ENCODE peak calls at places on chromosomes 4 and X, in six cellular contexts. G is left ventricle myocardium inferior, X is cardiac muscle cell, L is tibial artery, D is lower lobe of right lung, Y is breast epithelium. O is an unnamed sample. For H3K27me3, the result is how much of the 10 kb centered on the place peaks cover.

GRCh38 chr4:118888666-118889312 is at the start of gene SYNPO2:
- DNase-seq in G (peak), X (peak), L (peak), D (peak), Y (peak), O (peak)

GRCh38 chrX:30893206-30893605 is 4.2 kb upstream of the TAB3 start:
- DNase-seq in G (no peak), X (no peak), L (no peak), D (no peak), Y (peak), O (no peak)

GRCh38 chrX:37315511-37316248 is 33.5 kb upstream of the PRRG1 start:
- DNase-seq in G (no peak), X (no peak), L (no peak), D (no peak), Y (no peak), O (no peak)

GRCh38 chrX:145654486-145654885 is 163.1 kb upstream of the SLITRK2 start:
- DNase-seq in G (no peak), X (no peak), L (no peak), D (no peak), Y (no peak), O (no peak)

GRCh38 chrX:106740193-106740780 is 13.8 kb downstream of the RNF128 start:
- DNase-seq in G (no peak), X (no peak), L (no peak), D (no peak), Y (no peak), O (no peak)

GRCh38 chr4:186758929-186759682 is 35.5 kb upstream of the FAT1 start:
- DNase-seq in G (no peak), X (no peak), L (no peak), D (no peak), Y (no peak), O (no peak)

GRCh38 chr4:39446842-39447573 is 11.7 kb downstream of the RPL9 start:
- DNase-seq in G (peak), X (peak), L (peak), D (peak), Y (peak), O (no peak)

GRCh38 chr4:145829629-145830395 is 108.8 kb downstream of the ZNF827 start:
- DNase-seq in G (no peak), X (no peak), L (no peak), D (no peak), Y (no peak), O (no peak)

GRCh38 chrX:151722241-151722846 is 6.5 kb downstream of the FATE1 start:
- DNase-seq in G (peak), X (peak), L (peak), D (no peak), Y (no peak), O (no peak)

GRCh38 chrX:138006176-138006575 is 440.2 kb downstream of the ZIC3 start:
- DNase-seq in G (no peak), X (no peak), L (no peak), D (no peak), Y (no peak), O (no peak)

GRCh38 chr4:55012363-55013255 is 112.8 kb downstream of the KDR start:
- DNase-seq in G (no peak), X (no peak), L (no peak), D (no peak), Y (no peak), O (no peak)

GRCh38 chr4:151921371-151921770 is 160.6 kb upstream of the GATB start:
- DNase-seq in G (no peak), X (no peak), L (no peak), D (no peak), Y (no peak), O (no peak)

GRCh38 chr4:8303485-8304281 is 34.1 kb downstream of the HTRA3 start:
- DNase-seq in G (peak), X (no peak), L (peak), D (no peak), Y (no peak), O (peak)

GRCh38 chr4:175419120-175419774 is 392.8 kb downstream of the GPM6A start:
- DNase-seq in G (no peak), X (no peak), L (no peak), D (no peak), Y (no peak), O (peak)

GRCh38 chrX:124796989-124797388 is 450.6 kb downstream of the SH2D1A start:
- DNase-seq in G (no peak), X (no peak), L (no peak), D (no peak), Y (no peak), O (no peak)

GRCh38 chr4:8089862-8090261 is 68.8 kb downstream of the ABLIM2 start:
- DNase-seq in G (no peak), X (no peak), L (no peak), D (no peak), Y (no peak), O (no peak)

GRCh38 chrX:101803451-101803850 is 128.4 kb downstream of the ZMAT1 start:
- DNase-seq in G (no peak), X (no peak), L (no peak), D (no peak), Y (no peak), O (no peak)

GRCh38 chrX:68365356-68365755 is 67.9 kb downstream of the OPHN1 start:
- DNase-seq in G (no peak), X (no peak), L (no peak), D (no peak), Y (no peak), O (no peak)

GRCh38 chr4:113006632-113007031 is 42.8 kb upstream of the ANK2 start:
- DNase-seq in G (no peak), X (no peak), L (no peak), D (no peak), Y (no peak), O (no peak)

GRCh38 chr4:109294006-109294405 is 8.5 kb downstream of the COL25A1 start:
- DNase-seq in G (no peak), X (peak), L (no peak), D (no peak), Y (no peak), O (no peak)

GRCh38 chrX:1124531-1124930 is 87.9 kb downstream of the CRLF2 start:
- DNase-seq in G (no peak), X (no peak), L (peak), D (no peak), Y (no peak), O (no peak)

GRCh38 chr4:156672924-156673323 is 298.7 kb downstream of the PDGFC start:
- DNase-seq in G (no peak), X (no peak), L (no peak), D (no peak), Y (no peak), O (no peak)

GRCh38 chr4:2290974-2291704 is 29.2 kb upstream of the MXD4 start:
- DNase-seq in G (no peak), X (no peak), L (peak), D (no peak), Y (no peak), O (no peak)

GRCh38 chr4:106852416-106852815 is 183.7 kb downstream of the DKK2 start:
- DNase-seq in G (no peak), X (no peak), L (no peak), D (no peak), Y (no peak), O (no peak)

GRCh38 chr4:27096142-27096824 is 235.6 kb downstream of the STIM2 start:
- DNase-seq in G (no peak), X (no peak), L (no peak), D (no peak), Y (no peak), O (no peak)

GRCh38 chr4:139171878-139172691 is 4.9 kb downstream of the ELF2 start:
- DNase-seq in G (no peak), X (no peak), L (no peak), D (no peak), Y (no peak), O (no peak)

GRCh38 chrX:109793191-109793590 is 60.1 kb upstream of the ACSL4 start:
- DNase-seq in G (no peak), X (no peak), L (no peak), D (no peak), Y (no peak), O (no peak)

GRCh38 chrX:44043496-44043895 is 70.3 kb upstream of the NDP start:
- DNase-seq in G (no peak), X (no peak), L (no peak), D (no peak), Y (no peak), O (peak)

GRCh38 chr4:168562021-168562691 is 65.3 kb downstream of the PALLD start:
- DNase-seq in G (no peak), X (no peak), L (no peak), D (no peak), Y (no peak), O (no peak)

GRCh38 chr4:22356996-22357596 is 158.8 kb downstream of the ADGRA3 start:
- DNase-seq in G (no peak), X (peak), L (no peak), D (no peak), Y (no peak), O (no peak)
- TF ChIP-seq CTCF in G (peak), X (peak), L (no peak), D (no peak), Y (no peak), O (peak)

DNA sequence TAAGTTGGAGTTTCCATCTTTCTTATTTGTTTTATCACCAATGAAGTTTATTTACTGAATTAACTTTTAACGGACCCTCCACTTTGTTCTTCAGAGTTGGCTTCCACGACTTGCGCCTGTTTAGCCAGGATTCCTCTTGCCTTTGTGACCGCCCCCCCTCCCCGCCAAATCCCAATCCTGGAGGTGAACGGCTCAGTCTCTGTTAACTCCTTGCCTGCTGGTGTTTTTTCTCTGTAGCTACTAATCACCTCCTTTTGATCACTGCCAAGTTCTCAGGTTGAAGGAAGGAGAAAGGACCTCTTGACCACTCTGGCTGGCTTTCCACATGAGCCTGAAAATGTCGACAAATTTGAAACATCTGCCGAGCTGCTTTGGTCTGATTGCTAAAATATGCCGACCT is 46.8 kb upstream of the BCOR start:
- DNase-seq in G (no peak), X (no peak), L (no peak), D (no peak), Y (no peak), O (no peak)
- H3K4me3 ChIP-seq in G (peak), X (peak), L (no peak), D (no peak), Y (peak), O (no peak)

GRCh38 chrX:53332204-53332603 is 50.8 kb upstream of the IQSEC2 start:
- DNase-seq in G (no peak), X (no peak), L (no peak), D (no peak), Y (no peak), O (no peak)
- H3K27me3 ChIP-seq in G (under half), X (under half), L (under half), D (under half), Y (under half), O (under half)

DNA sequence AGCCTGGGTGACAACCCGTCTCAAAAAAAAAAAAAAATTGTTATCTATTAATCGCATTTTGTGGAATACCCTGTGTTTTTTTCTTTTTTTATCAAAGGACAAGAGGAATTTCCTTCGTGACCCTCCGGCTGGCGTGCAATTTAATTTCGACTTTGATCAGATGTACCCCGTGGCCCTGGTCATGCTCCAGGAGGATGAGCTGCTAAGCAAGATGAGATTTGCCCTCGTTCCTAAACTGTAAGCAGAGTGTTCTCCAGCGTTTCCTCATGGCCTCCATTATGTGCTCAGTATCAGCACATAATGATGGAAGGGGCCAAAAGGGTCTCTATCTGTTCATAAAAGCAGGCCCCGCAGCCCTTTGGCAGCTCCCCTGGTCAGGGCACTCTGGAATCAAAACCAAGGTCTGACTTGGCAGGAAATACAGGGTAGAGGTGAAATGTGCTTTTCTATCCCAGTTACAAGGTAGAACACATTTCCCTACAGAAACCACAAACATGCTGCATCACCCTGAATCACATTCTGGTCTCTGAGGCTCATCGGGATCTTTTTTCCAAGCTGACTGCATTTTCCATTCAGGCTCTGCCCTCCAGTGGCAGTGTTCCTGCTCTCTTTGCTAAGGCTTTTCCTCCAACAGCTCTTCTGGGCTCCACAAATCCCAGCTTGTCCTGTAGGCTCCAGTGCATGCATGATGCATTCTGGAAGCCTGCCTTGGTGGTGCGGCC is 24.4 kb downstream of the SYAP1 start:
- DNase-seq in G (no peak), X (no peak), L (no peak), D (no peak), Y (no peak), O (peak)
- TF ChIP-seq CTCF in G (peak), X (peak), L (no peak), D (no peak), Y (no peak), O (peak)

GRCh38 chr4:123449780-123450179 is 53.2 kb downstream of the SPRY1 start:
- DNase-seq in G (no peak), X (no peak), L (no peak), D (no peak), Y (no peak), O (peak)
- H3K4me3 ChIP-seq in G (no peak), X (no peak), L (no peak), D (no peak), Y (no peak), O (no peak)

GRCh38 chr4:3767569-3768288 is 1.5 kb downstream of the ADRA2C start:
- DNase-seq in G (no peak), X (peak), L (no peak), D (no peak), Y (no peak), O (no peak)
- H3K27me3 ChIP-seq in G (half or more), X (under half), L (under half), D (half or more), Y (half or more), O (half or more)

GRCh38 chrX:40299502-40300118 is 201.9 kb upstream of the BCOR start:
- DNase-seq in G (no peak), X (no peak), L (no peak), D (no peak), Y (no peak), O (no peak)

GRCh38 chrX:40300286-40300890 is 202.6 kb upstream of the BCOR start:
- DNase-seq in G (no peak), X (no peak), L (no peak), D (no peak), Y (no peak), O (no peak)

GRCh38 chrX:40297949-40298539 is 200.3 kb upstream of the BCOR start:
- DNase-seq in G (no peak), X (peak), L (no peak), D (no peak), Y (no peak), O (no peak)

GRCh38 chrX:40298569-40298968 is 200.8 kb upstream of the BCOR start:
- DNase-seq in G (no peak), X (peak), L (no peak), D (no peak), Y (no peak), O (no peak)

GRCh38 chrX:40299028-40299479 is 201.3 kb upstream of the BCOR start:
- DNase-seq in G (no peak), X (peak), L (no peak), D (no peak), Y (no peak), O (no peak)
- TF ChIP-seq CTCF in G (peak), X (peak), L (no peak), D (no peak), Y (no peak), O (peak)

DNA sequence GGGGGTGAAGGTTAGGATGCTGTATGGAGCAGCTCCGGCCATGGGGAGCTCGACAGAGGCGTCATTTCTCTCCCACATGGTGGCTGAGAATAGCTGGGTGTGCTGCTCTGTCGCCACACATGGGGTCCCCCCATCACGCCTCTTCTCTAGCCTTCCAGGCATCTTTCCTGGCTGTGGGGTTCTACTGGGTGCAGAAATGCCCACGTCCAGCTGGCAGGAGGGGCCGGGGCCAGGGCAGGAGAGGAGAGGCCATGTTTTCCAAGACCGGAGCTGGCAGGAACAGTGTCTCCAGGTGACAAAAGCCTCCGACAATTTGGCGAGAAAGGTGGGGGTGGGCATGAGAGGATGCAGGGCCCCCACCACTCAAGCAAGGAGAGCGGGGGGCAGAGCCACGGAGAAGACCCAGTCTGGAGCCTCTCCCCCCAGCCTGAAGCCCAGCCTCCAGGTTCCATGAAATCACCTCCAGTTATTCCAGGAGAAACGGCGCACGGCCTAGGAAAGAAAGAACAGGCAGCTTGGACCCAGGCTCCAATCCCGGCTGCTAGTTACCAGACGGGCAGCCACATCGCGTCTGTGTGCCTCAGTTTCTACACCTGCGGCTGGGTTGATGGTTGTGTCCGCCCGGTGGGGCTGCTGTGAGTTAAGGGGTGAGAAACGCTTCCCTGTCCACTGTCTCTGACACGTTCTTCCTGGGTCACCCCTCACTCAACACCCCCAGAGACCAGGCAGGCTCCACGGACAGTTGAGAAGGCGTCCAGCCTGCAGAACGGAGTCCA is 27.4 kb upstream of the SPON2 start:
- DNase-seq in G (no peak), X (no peak), L (no peak), D (no peak), Y (peak), O (no peak)
- H3K4me3 ChIP-seq in G (peak), X (no peak), L (no peak), D (peak), Y (peak), O (no peak)